ENCODE peak calls at places on chromosomes 2 and 18, in nine cellular contexts. L is breast epithelium, Y is spleen, E is right atrium auricular region, F is heart right ventricle, S is fibroblast of lung, R is GM12878, D is SK-N-SH, W is right lobe of liver. H is an unnamed sample.

GRCh38 chr2:203451686-203452085 is 83.4 kb downstream of the RAPH1 start:
- DNase-seq in R (no peak), E (no peak), D (no peak), L (no peak), S (no peak), Y (no peak), F (no peak), W (no peak), H (no peak)

GRCh38 chr2:9030190-9030589 is 26.7 kb upstream of the MBOAT2 start:
- DNase-seq in Y (no peak), S (no peak), L (no peak), E (no peak), W (no peak), F (no peak), R (no peak), D (no peak), H (no peak)

GRCh38 chr2:109410021-109410815 is 203.5 kb downstream of the SEPTIN10 start:
- DNase-seq in E (peak; percentile 72), R (no peak), Y (no peak), W (no peak), S (no peak), F (no peak), D (no peak), L (no peak), H (no peak)

GRCh38 chr2:30621836-30622235 is 174.8 kb downstream of the LCLAT1 start:
- DNase-seq in W (no peak), R (no peak), S (no peak), F (no peak), D (no peak), Y (no peak), E (no peak), L (no peak), H (no peak)

GRCh38 chr2:232367591-232368233 is 10.8 kb upstream of the ALPP start:
- DNase-seq in F (no peak), W (no peak), L (peak; percentile 25), S (no peak), Y (peak; percentile 47), R (no peak), E (no peak), D (peak; percentile 57), H (no peak)

GRCh38 chr2:40242315-40242714 is 209.6 kb downstream of the SLC8A1 start:
- DNase-seq in W (no peak), D (no peak), R (no peak), Y (no peak), F (no peak), E (no peak), S (no peak), L (no peak), H (no peak)

GRCh38 chr2:5501807-5502206 is 190.4 kb upstream of the SOX11 start:
- DNase-seq in E (no peak), L (no peak), R (no peak), Y (no peak), W (no peak), S (no peak), D (no peak), F (no peak), H (no peak)

GRCh38 chr2:62495777-62496176 is 10.2 kb downstream of the TMEM17 start:
- DNase-seq in E (no peak), Y (no peak), L (no peak), W (peak; percentile 56), F (no peak), D (peak; percentile 34), S (no peak), R (no peak), H (no peak)

GRCh38 chr18:59957957-59958356 is 58.2 kb downstream of the PMAIP1 start:
- DNase-seq in E (no peak), Y (no peak), R (no peak), D (peak; percentile 78), W (no peak), S (peak; percentile 74), F (peak; percentile 55), L (no peak), H (no peak)

GRCh38 chr18:10023853-10024638 is 110.2 kb downstream of the VAPA start:
- DNase-seq in W (peak; percentile 7), Y (no peak), F (no peak), E (peak; percentile 21), S (no peak), R (no peak), L (no peak), D (no peak), H (no peak)

GRCh38 chr2:141501743-141502142 is 629.1 kb downstream of the LRP1B start:
- DNase-seq in W (no peak), L (no peak), R (no peak), F (no peak), E (no peak), Y (no peak), S (no peak), D (no peak), H (no peak)

DNA sequence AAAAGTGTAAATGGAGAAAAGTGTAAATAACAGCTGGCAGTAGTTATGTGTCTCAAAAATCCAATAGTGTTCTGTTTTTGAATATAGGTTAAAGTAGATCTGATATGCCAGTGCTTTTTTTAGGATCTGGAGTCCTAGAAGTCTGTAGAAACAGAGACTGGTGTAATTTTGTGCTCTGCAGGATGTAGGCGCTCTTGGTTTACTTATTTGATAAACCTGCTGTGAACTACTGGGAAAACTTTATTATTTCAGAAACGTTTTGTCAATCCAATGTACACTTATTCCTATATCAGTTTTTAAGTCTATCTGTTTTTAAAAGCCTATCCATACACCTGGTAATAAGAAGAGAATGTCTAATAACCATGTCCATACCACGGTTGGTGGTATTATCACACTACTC is 530.8 kb upstream of the ZNF804A start:
- DNase-seq in Y (no peak), R (no peak), F (no peak), W (no peak), E (no peak), L (no peak), D (peak; percentile 13), S (no peak), H (no peak)
- TF ChIP-seq CTCF in Y (no peak), R (peak; percentile 21), F (no peak), W (peak; percentile 28), E (no peak), L (no peak), D (peak; percentile 44), S (no peak), H (no peak)

GRCh38 chr2:105364436-105365139 is 27.2 kb downstream of the C2orf49 start:
- DNase-seq in L (no peak), D (no peak), S (peak; percentile 65), F (no peak), E (no peak), W (no peak), R (no peak), Y (no peak), H (no peak)
- H3K27ac ChIP-seq in L (peak overlapping the region; percentile 28), D (no peak overlapping the region), S (peak overlapping the region; percentile 13), F (peak overlapping the region; percentile 35), E (no peak overlapping the region), W (no peak overlapping the region), R (no peak overlapping the region), Y (no peak overlapping the region), H (no peak overlapping the region)

GRCh38 chr2:46032996-46033395 is 264.2 kb upstream of the EPAS1 start:
- DNase-seq in W (no peak), S (no peak), D (no peak), Y (no peak), E (no peak), R (no peak), L (no peak), F (no peak), H (no peak)

GRCh38 chr2:46031124-46031523 is 266.1 kb upstream of the EPAS1 start:
- DNase-seq in F (no peak), R (no peak), L (no peak), S (no peak), D (no peak), W (peak; percentile 67), E (no peak), Y (no peak), H (no peak)

GRCh38 chr2:46029332-46029811 is 267.8 kb upstream of the EPAS1 start:
- DNase-seq in R (no peak), W (no peak), D (no peak), Y (no peak), S (peak; percentile 88), L (no peak), E (no peak), F (peak; percentile 69), H (no peak)

GRCh38 chr2:46032161-46032813 is 264.9 kb upstream of the EPAS1 start:
- DNase-seq in S (no peak), F (no peak), L (no peak), E (no peak), R (no peak), D (no peak), W (no peak), Y (no peak), H (no peak)

DNA sequence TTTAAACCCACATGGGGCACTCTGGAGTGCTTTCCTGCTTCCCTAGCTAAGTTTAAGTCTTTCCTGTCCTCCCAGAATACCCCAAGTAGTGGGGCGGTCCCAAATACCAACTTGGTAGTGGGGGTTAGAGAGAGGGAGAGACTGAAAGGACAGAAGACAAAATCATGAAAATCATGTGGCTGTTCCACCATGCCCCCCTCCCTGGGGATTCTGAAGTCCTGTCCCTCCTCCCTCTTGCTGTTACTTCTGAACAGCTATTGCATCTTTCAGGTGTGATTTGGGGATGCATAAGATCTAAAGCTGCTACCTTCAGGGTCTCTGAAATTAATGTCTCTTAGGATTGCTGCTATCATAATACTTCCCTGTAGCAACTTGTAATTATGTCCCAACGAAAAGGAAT is 266.9 kb upstream of the EPAS1 start:
- DNase-seq in D (no peak), L (no peak), F (no peak), W (no peak), R (no peak), E (no peak), S (no peak), Y (no peak), H (no peak)
- H3K36me3 ChIP-seq in D (no peaks in the 10 kb centered on the region), L (no peaks in the 10 kb centered on the region), F (no peaks in the 10 kb centered on the region), W (no peaks in the 10 kb centered on the region), R (no peaks in the 10 kb centered on the region), E (no peaks in the 10 kb centered on the region), S (no peaks in the 10 kb centered on the region), Y (no peaks in the 10 kb centered on the region), H (no peaks in the 10 kb centered on the region)

GRCh38 chr2:16629770-16630169 is 35.9 kb downstream of the CYRIA start:
- DNase-seq in L (no peak), D (no peak), F (no peak), Y (no peak), R (no peak), W (no peak), E (no peak), S (no peak), H (no peak)

GRCh38 chr2:16628316-16628715 is 37.3 kb downstream of the CYRIA start:
- DNase-seq in D (no peak), Y (no peak), F (no peak), L (no peak), S (peak; percentile 30), R (no peak), E (no peak), W (no peak), H (no peak)

GRCh38 chr2:16629044-16629443 is 36.6 kb downstream of the CYRIA start:
- DNase-seq in S (no peak), D (no peak), Y (no peak), W (no peak), L (no peak), R (no peak), F (no peak), E (no peak), H (no peak)

GRCh38 chr2:16632615-16633014 is 33.0 kb downstream of the CYRIA start:
- DNase-seq in R (no peak), Y (no peak), E (no peak), W (no peak), F (no peak), D (no peak), L (no peak), S (no peak), H (no peak)

GRCh38 chr2:16630463-16630862 is 35.2 kb downstream of the CYRIA start:
- DNase-seq in L (no peak), F (no peak), D (no peak), Y (no peak), W (no peak), E (no peak), S (no peak), R (no peak), H (no peak)
- TF ChIP-seq CTCF in L (no peak), F (no peak), D (no peak), Y (peak; percentile 59), W (no peak), E (no peak), S (no peak), R (peak; percentile 18), H (no peak)